ENCODE peak calls at places on chromosomes 13 and 19, in nine cellular contexts. J is stimulated activated CD4-positive, alpha-beta T cell treated with anti-CD3 and anti-CD28 coated beads, TNF-alpha, amount 100 ng/mL, for 48 hours; Y is stimulated activated naive CD4-positive, alpha-beta T cell; E is astrocyte of the cerebellum; V is NCI-H774; G is LHCN-M2; O is NCI-H1694 treated with DMSO at 0.1 percent for 48 hours; U is neural crest cell; H is stimulated activated CD8-positive, alpha-beta memory T cell treated with anti-CD3 and anti-CD28 coated beads, Interleukin-15, amount 100 ng/mL, for 1 hour. I is an unnamed sample.

GRCh38 chr19:18397242-18398202 is at the start of gene LRRC25:
- DNase-seq in J (no peak), Y (no peak), E (no peak), V (no peak), G (no peak), O (no peak), U (no peak), H (no peak), I (no peak)

GRCh38 chr19:27774337-27774736 is 1438.6 kb downstream of the UQCRFS1 start:
- DNase-seq in J (no peak), Y (no peak), E (no peak), V (no peak), G (no peak), O (no peak), U (no peak), H (no peak), I (no peak)

GRCh38 chr19:38527466-38528136 is 90.2 kb downstream of the MAP4K1 start:
- DNase-seq in J (no peak), Y (no peak), E (no peak), V (no peak), G (no peak), O (no peak), U (no peak), H (no peak), I (no peak)

GRCh38 chr13:110812111-110812868 is 98.8 kb downstream of the ING1 start:
- DNase-seq in J (no peak), Y (no peak), E (no peak), V (no peak), G (peak), O (no peak), U (no peak), H (no peak), I (peak)

GRCh38 chr19:29526730-29527499 is 1.1 kb downstream of the VSTM2B start:
- DNase-seq in J (peak), Y (no peak), E (no peak), V (no peak), G (no peak), O (peak), U (no peak), H (no peak), I (no peak)

GRCh38 chr13:30924726-30925125 is 7.7 kb upstream of the TEX26 start:
- DNase-seq in J (no peak), Y (no peak), E (no peak), V (no peak), G (no peak), O (no peak), U (no peak), H (no peak), I (no peak)

GRCh38 chr19:35030257-35031071 is at the start of gene SCN1B:
- DNase-seq in J (peak), Y (peak), E (no peak), V (no peak), G (peak), O (no peak), U (peak), H (peak), I (peak)

GRCh38 chr19:44752816-44753618 is 4.5 kb downstream of the BCL3 start:
- DNase-seq in J (peak), Y (peak), E (peak), V (peak), G (peak), O (no peak), U (no peak), H (peak), I (peak)

GRCh38 chr13:106186366-106187030 is 349.0 kb downstream of the EFNB2 start:
- DNase-seq in J (no peak), Y (no peak), E (peak), V (no peak), G (no peak), O (no peak), U (no peak), H (no peak), I (peak)

GRCh38 chr13:27822258-27822872 is 30.1 kb downstream of the GSX1 start:
- DNase-seq in J (no peak), Y (no peak), E (no peak), V (no peak), G (peak), O (no peak), U (no peak), H (no peak), I (peak)

GRCh38 chr13:40910324-40911050 is 108.6 kb downstream of the ELF1 start:
- DNase-seq in J (no peak), Y (no peak), E (no peak), V (no peak), G (peak), O (no peak), U (no peak), H (no peak), I (no peak)

GRCh38 chr19:46841458-46842083 is 9.1 kb downstream of the AP2S1 start:
- DNase-seq in J (no peak), Y (no peak), E (no peak), V (no peak), G (peak), O (no peak), U (no peak), H (no peak), I (peak)

GRCh38 chr13:67136157-67136556 is 94.0 kb downstream of the PCDH9 start:
- DNase-seq in J (no peak), Y (no peak), E (no peak), V (no peak), G (no peak), O (no peak), U (no peak), H (no peak), I (no peak)

GRCh38 chr13:26946675-26947342 is 186.2 kb upstream of the GPR12 start:
- DNase-seq in J (no peak), Y (no peak), E (peak), V (peak), G (peak), O (peak), U (no peak), H (no peak), I (peak)

GRCh38 chr13:43991773-43992201 is 112.1 kb downstream of the LACC1 start:
- DNase-seq in J (no peak), Y (no peak), E (no peak), V (no peak), G (no peak), O (no peak), U (no peak), H (no peak), I (no peak)

GRCh38 chr13:48562296-48563066 is 29.6 kb upstream of the RCBTB2 start:
- DNase-seq in J (peak), Y (peak), E (no peak), V (no peak), G (peak), O (no peak), U (no peak), H (peak), I (no peak)

GRCh38 chr13:72839831-72840426 is 58.0 kb downstream of the PIBF1 start:
- DNase-seq in J (peak), Y (no peak), E (peak), V (peak), G (peak), O (peak), U (peak), H (no peak), I (peak)

GRCh38 chr19:10832659-10833296 is 3.2 kb downstream of the TMED1 start:
- DNase-seq in J (no peak), Y (no peak), E (no peak), V (no peak), G (no peak), O (no peak), U (no peak), H (no peak), I (no peak)

GRCh38 chr13:82501804-82502203 is 1380.5 kb downstream of the SLITRK1 start:
- DNase-seq in J (no peak), Y (no peak), E (no peak), V (no peak), G (no peak), O (no peak), U (no peak), H (no peak), I (no peak)

GRCh38 chr13:41697578-41697977 is 240.2 kb downstream of the RGCC start:
- DNase-seq in J (no peak), Y (no peak), E (no peak), V (no peak), G (no peak), O (no peak), U (no peak), H (no peak), I (no peak)

GRCh38 chr13:76646946-76647345 is 239.3 kb downstream of the KCTD12 start:
- DNase-seq in J (no peak), Y (no peak), E (no peak), V (no peak), G (no peak), O (no peak), U (no peak), H (no peak), I (no peak)

GRCh38 chr13:59643239-59643865 is 520.4 kb downstream of the DIAPH3 start:
- DNase-seq in J (no peak), Y (no peak), E (no peak), V (no peak), G (no peak), O (no peak), U (no peak), H (no peak), I (no peak)

GRCh38 chr13:75512253-75512652 is 25.4 kb downstream of the COMMD6 start:
- DNase-seq in J (no peak), Y (no peak), E (no peak), V (no peak), G (peak), O (no peak), U (no peak), H (no peak), I (no peak)

GRCh38 chr13:50969691-50970090 is 60.1 kb downstream of the RNASEH2B start:
- DNase-seq in J (no peak), Y (no peak), E (no peak), V (no peak), G (peak), O (peak), U (no peak), H (no peak), I (peak)

GRCh38 chr19:50896591-50897190 is 14.5 kb downstream of the KLK4 start:
- DNase-seq in J (peak), Y (no peak), E (no peak), V (peak), G (peak), O (no peak), U (no peak), H (no peak), I (peak)

GRCh38 chr13:21610687-21611086 is 6.7 kb upstream of the MICU2 start:
- DNase-seq in J (no peak), Y (no peak), E (no peak), V (no peak), G (no peak), O (no peak), U (no peak), H (no peak), I (no peak)

GRCh38 chr13:98976941-98977340 is 923 bp downstream of the DOCK9 start:
- DNase-seq in J (no peak), Y (no peak), E (no peak), V (no peak), G (peak), O (no peak), U (no peak), H (no peak), I (peak)

GRCh38 chr13:100530645-100531044 is 57.9 kb downstream of the GGACT start:
- DNase-seq in J (no peak), Y (no peak), E (no peak), V (no peak), G (no peak), O (peak), U (no peak), H (no peak), I (no peak)

GRCh38 chr19:49151339-49152217 is 3.6 kb downstream of the HRC start:
- DNase-seq in J (no peak), Y (peak), E (no peak), V (peak), G (peak), O (no peak), U (peak), H (no peak), I (peak)

GRCh38 chr19:55340784-55341147 is 1.1 kb downstream of the KMT5C start:
- DNase-seq in J (no peak), Y (no peak), E (no peak), V (no peak), G (no peak), O (no peak), U (peak), H (no peak), I (peak)

GRCh38 chr13:104460553-104460952 is 1394.3 kb upstream of the SLC10A2 start:
- DNase-seq in J (no peak), Y (no peak), E (no peak), V (no peak), G (peak), O (no peak), U (no peak), H (no peak), I (peak)